ENCODE peak calls at places on chromosomes 2 and 18, in eight cellular contexts. One of them, this sample, is unnamed.

GRCh38 chr18:62606106-62606505 is 83.3 kb downstream of the ZCCHC2 start:
- DNase-seq in SJSA1: no peak
- DNase-seq in lower lobe of right lung: no peak
- DNase-seq in MM.1S: no peak
- DNase-seq in CD8-positive, alpha-beta T cell: no peak
- DNase-seq in IMR-90: peak; percentile 32
- DNase-seq in sigmoid colon: no peak
- DNase-seq in naive thymus-derived CD4-positive, alpha-beta T cell: no peak
- DNase-seq in this sample: no peak

GRCh38 chr18:54647176-54647575 is 56.1 kb downstream of the DYNAP start:
- DNase-seq in SJSA1: no peak
- DNase-seq in lower lobe of right lung: no peak
- DNase-seq in MM.1S: peak; percentile 37
- DNase-seq in CD8-positive, alpha-beta T cell: no peak
- DNase-seq in IMR-90: peak; percentile 4
- DNase-seq in sigmoid colon: no peak
- DNase-seq in naive thymus-derived CD4-positive, alpha-beta T cell: no peak
- DNase-seq in this sample: no peak

GRCh38 chr18:9706081-9706935 is 1.8 kb upstream of the RAB31 start:
- DNase-seq in SJSA1: peak; percentile 55
- DNase-seq in lower lobe of right lung: no peak
- DNase-seq in MM.1S: no peak
- DNase-seq in CD8-positive, alpha-beta T cell: no peak
- DNase-seq in IMR-90: peak; percentile 28
- DNase-seq in sigmoid colon: peak; percentile 56
- DNase-seq in naive thymus-derived CD4-positive, alpha-beta T cell: no peak
- DNase-seq in this sample: no peak

GRCh38 chr2:150424361-150424760 is 63.1 kb downstream of the RND3 start:
- DNase-seq in SJSA1: no peak
- DNase-seq in lower lobe of right lung: no peak
- DNase-seq in MM.1S: no peak
- DNase-seq in CD8-positive, alpha-beta T cell: no peak
- DNase-seq in IMR-90: no peak
- DNase-seq in sigmoid colon: no peak
- DNase-seq in naive thymus-derived CD4-positive, alpha-beta T cell: no peak
- DNase-seq in this sample: no peak

GRCh38 chr2:8676191-8676914 is 5.5 kb upstream of the ID2 start:
- DNase-seq in SJSA1: peak; percentile 62
- DNase-seq in lower lobe of right lung: peak; percentile 85
- DNase-seq in MM.1S: no peak
- DNase-seq in CD8-positive, alpha-beta T cell: no peak
- DNase-seq in IMR-90: peak; percentile 78
- DNase-seq in sigmoid colon: peak; percentile 96
- DNase-seq in naive thymus-derived CD4-positive, alpha-beta T cell: no peak
- DNase-seq in this sample: no peak

GRCh38 chr18:26190506-26190905 is 35.7 kb upstream of the TAF4B start:
- DNase-seq in SJSA1: no peak
- DNase-seq in lower lobe of right lung: no peak
- DNase-seq in MM.1S: peak; percentile 90
- DNase-seq in CD8-positive, alpha-beta T cell: peak; percentile 2
- DNase-seq in IMR-90: no peak
- DNase-seq in sigmoid colon: no peak
- DNase-seq in naive thymus-derived CD4-positive, alpha-beta T cell: peak; percentile 41
- DNase-seq in this sample: peak; percentile 43

GRCh38 chr18:45783097-45784075 is 42.1 kb upstream of the SIGLEC15 start:
- DNase-seq in SJSA1: peak; percentile 92
- DNase-seq in lower lobe of right lung: no peak
- DNase-seq in MM.1S: no peak
- DNase-seq in CD8-positive, alpha-beta T cell: no peak
- DNase-seq in IMR-90: peak; percentile 78
- DNase-seq in sigmoid colon: no peak
- DNase-seq in naive thymus-derived CD4-positive, alpha-beta T cell: no peak
- DNase-seq in this sample: no peak

GRCh38 chr2:114550895-114551793 is 108.7 kb downstream of the DPP10 start:
- DNase-seq in SJSA1: peak; percentile 8
- DNase-seq in lower lobe of right lung: no peak
- DNase-seq in MM.1S: peak; percentile 75
- DNase-seq in CD8-positive, alpha-beta T cell: no peak
- DNase-seq in IMR-90: peak; percentile 50
- DNase-seq in sigmoid colon: no peak
- DNase-seq in naive thymus-derived CD4-positive, alpha-beta T cell: no peak
- DNase-seq in this sample: no peak

GRCh38 chr2:133936601-133937000 is 317.3 kb upstream of the MGAT5 start:
- DNase-seq in SJSA1: no peak
- DNase-seq in lower lobe of right lung: no peak
- DNase-seq in MM.1S: no peak
- DNase-seq in CD8-positive, alpha-beta T cell: no peak
- DNase-seq in IMR-90: peak; percentile 22
- DNase-seq in sigmoid colon: no peak
- DNase-seq in naive thymus-derived CD4-positive, alpha-beta T cell: no peak
- DNase-seq in this sample: no peak

GRCh38 chr18:26655010-26655613 is 106.8 kb upstream of the KCTD1 start:
- DNase-seq in SJSA1: no peak
- DNase-seq in lower lobe of right lung: no peak
- DNase-seq in MM.1S: no peak
- DNase-seq in CD8-positive, alpha-beta T cell: no peak
- DNase-seq in IMR-90: no peak
- DNase-seq in sigmoid colon: no peak
- DNase-seq in naive thymus-derived CD4-positive, alpha-beta T cell: no peak
- DNase-seq in this sample: no peak

GRCh38 chr2:223306371-223306770 is 254.4 kb downstream of the KCNE4 start:
- DNase-seq in SJSA1: peak; percentile 22
- DNase-seq in lower lobe of right lung: no peak
- DNase-seq in MM.1S: peak; percentile 39
- DNase-seq in CD8-positive, alpha-beta T cell: no peak
- DNase-seq in IMR-90: peak; percentile 49
- DNase-seq in sigmoid colon: no peak
- DNase-seq in naive thymus-derived CD4-positive, alpha-beta T cell: no peak
- DNase-seq in this sample: no peak

GRCh38 chr2:204825054-204825453 is 279.8 kb downstream of the PARD3B start:
- DNase-seq in SJSA1: peak; percentile 61
- DNase-seq in lower lobe of right lung: no peak
- DNase-seq in MM.1S: no peak
- DNase-seq in CD8-positive, alpha-beta T cell: no peak
- DNase-seq in IMR-90: peak; percentile 7
- DNase-seq in sigmoid colon: no peak
- DNase-seq in naive thymus-derived CD4-positive, alpha-beta T cell: no peak
- DNase-seq in this sample: no peak

GRCh38 chr18:47247036-47247832 is 4.2 kb downstream of the SKOR2 start:
- DNase-seq in SJSA1: no peak
- DNase-seq in lower lobe of right lung: no peak
- DNase-seq in MM.1S: no peak
- DNase-seq in CD8-positive, alpha-beta T cell: no peak
- DNase-seq in IMR-90: no peak
- DNase-seq in sigmoid colon: no peak
- DNase-seq in naive thymus-derived CD4-positive, alpha-beta T cell: no peak
- DNase-seq in this sample: no peak

GRCh38 chr18:32469190-32469611 is 1.5 kb downstream of the GAREM1 start:
- DNase-seq in SJSA1: peak; percentile 30
- DNase-seq in lower lobe of right lung: peak; percentile 46
- DNase-seq in MM.1S: peak; percentile 58
- DNase-seq in CD8-positive, alpha-beta T cell: no peak
- DNase-seq in IMR-90: peak; percentile 36
- DNase-seq in sigmoid colon: peak; percentile 66
- DNase-seq in naive thymus-derived CD4-positive, alpha-beta T cell: no peak
- DNase-seq in this sample: no peak

GRCh38 chr2:144533221-144533620 is 13.3 kb upstream of the ZEB2 start:
- DNase-seq in SJSA1: no peak
- DNase-seq in lower lobe of right lung: no peak
- DNase-seq in MM.1S: no peak
- DNase-seq in CD8-positive, alpha-beta T cell: no peak
- DNase-seq in IMR-90: no peak
- DNase-seq in sigmoid colon: no peak
- DNase-seq in naive thymus-derived CD4-positive, alpha-beta T cell: no peak
- DNase-seq in this sample: no peak

GRCh38 chr2:84888401-84889276 is 7.8 kb upstream of the TRABD2A start:
- DNase-seq in SJSA1: peak; percentile 80
- DNase-seq in lower lobe of right lung: no peak
- DNase-seq in MM.1S: peak; percentile 52
- DNase-seq in CD8-positive, alpha-beta T cell: no peak
- DNase-seq in IMR-90: peak; percentile 83
- DNase-seq in sigmoid colon: peak; percentile 61
- DNase-seq in naive thymus-derived CD4-positive, alpha-beta T cell: peak; percentile 66
- DNase-seq in this sample: peak; percentile 67

GRCh38 chr2:233449921-233450853 is 95.9 kb downstream of the DGKD start:
- DNase-seq in SJSA1: no peak
- DNase-seq in lower lobe of right lung: peak; percentile 37
- DNase-seq in MM.1S: no peak
- DNase-seq in CD8-positive, alpha-beta T cell: no peak
- DNase-seq in IMR-90: no peak
- DNase-seq in sigmoid colon: peak; percentile 56
- DNase-seq in naive thymus-derived CD4-positive, alpha-beta T cell: no peak
- DNase-seq in this sample: no peak

GRCh38 chr2:45028276-45028675 is 19.0 kb upstream of the SIX2 start:
- DNase-seq in SJSA1: no peak
- DNase-seq in lower lobe of right lung: no peak
- DNase-seq in MM.1S: no peak
- DNase-seq in CD8-positive, alpha-beta T cell: no peak
- DNase-seq in IMR-90: no peak
- DNase-seq in sigmoid colon: no peak
- DNase-seq in naive thymus-derived CD4-positive, alpha-beta T cell: no peak
- DNase-seq in this sample: no peak

GRCh38 chr18:58202406-58202730 is 158.3 kb downstream of the NEDD4L start:
- DNase-seq in SJSA1: peak; percentile 33
- DNase-seq in lower lobe of right lung: no peak
- DNase-seq in MM.1S: no peak
- DNase-seq in CD8-positive, alpha-beta T cell: no peak
- DNase-seq in IMR-90: peak; percentile 34
- DNase-seq in sigmoid colon: no peak
- DNase-seq in naive thymus-derived CD4-positive, alpha-beta T cell: no peak
- DNase-seq in this sample: no peak

GRCh38 chr2:175282300-175282699 is 100.8 kb upstream of the ATP5MC3 start:
- DNase-seq in SJSA1: peak; percentile 31
- DNase-seq in lower lobe of right lung: no peak
- DNase-seq in MM.1S: peak; percentile 48
- DNase-seq in CD8-positive, alpha-beta T cell: no peak
- DNase-seq in IMR-90: peak; percentile 28
- DNase-seq in sigmoid colon: no peak
- DNase-seq in naive thymus-derived CD4-positive, alpha-beta T cell: no peak
- DNase-seq in this sample: no peak

GRCh38 chr18:72848534-72849237 is 19.1 kb downstream of the NETO1 start:
- DNase-seq in SJSA1: no peak
- DNase-seq in lower lobe of right lung: no peak
- DNase-seq in MM.1S: peak; percentile 89
- DNase-seq in CD8-positive, alpha-beta T cell: no peak
- DNase-seq in IMR-90: no peak
- DNase-seq in sigmoid colon: no peak
- DNase-seq in naive thymus-derived CD4-positive, alpha-beta T cell: no peak
- DNase-seq in this sample: no peak

GRCh38 chr18:47187721-47188120 is 11.6 kb upstream of the IER3IP1 start:
- DNase-seq in SJSA1: no peak
- DNase-seq in lower lobe of right lung: no peak
- DNase-seq in MM.1S: no peak
- DNase-seq in CD8-positive, alpha-beta T cell: no peak
- DNase-seq in IMR-90: no peak
- DNase-seq in sigmoid colon: no peak
- DNase-seq in naive thymus-derived CD4-positive, alpha-beta T cell: no peak
- DNase-seq in this sample: no peak

GRCh38 chr2:239671916-239672849 is 271.4 kb upstream of the HDAC4 start:
- DNase-seq in SJSA1: no peak
- DNase-seq in lower lobe of right lung: no peak
- DNase-seq in MM.1S: no peak
- DNase-seq in CD8-positive, alpha-beta T cell: no peak
- DNase-seq in IMR-90: no peak
- DNase-seq in sigmoid colon: no peak
- DNase-seq in naive thymus-derived CD4-positive, alpha-beta T cell: no peak
- DNase-seq in this sample: no peak

GRCh38 chr2:85215074-85216050 is 82.2 kb downstream of the TCF7L1 start:
- DNase-seq in SJSA1: peak; percentile 90
- DNase-seq in lower lobe of right lung: no peak
- DNase-seq in MM.1S: peak; percentile 13
- DNase-seq in CD8-positive, alpha-beta T cell: no peak
- DNase-seq in IMR-90: peak; percentile 93
- DNase-seq in sigmoid colon: no peak
- DNase-seq in naive thymus-derived CD4-positive, alpha-beta T cell: no peak
- DNase-seq in this sample: no peak

GRCh38 chr2:85911836-85912692 is 23.3 kb upstream of the ST3GAL5 start:
- DNase-seq in SJSA1: peak; percentile 92
- DNase-seq in lower lobe of right lung: no peak
- DNase-seq in MM.1S: no peak
- DNase-seq in CD8-positive, alpha-beta T cell: no peak
- DNase-seq in IMR-90: peak; percentile 85
- DNase-seq in sigmoid colon: no peak
- DNase-seq in naive thymus-derived CD4-positive, alpha-beta T cell: no peak
- DNase-seq in this sample: no peak

DNA sequence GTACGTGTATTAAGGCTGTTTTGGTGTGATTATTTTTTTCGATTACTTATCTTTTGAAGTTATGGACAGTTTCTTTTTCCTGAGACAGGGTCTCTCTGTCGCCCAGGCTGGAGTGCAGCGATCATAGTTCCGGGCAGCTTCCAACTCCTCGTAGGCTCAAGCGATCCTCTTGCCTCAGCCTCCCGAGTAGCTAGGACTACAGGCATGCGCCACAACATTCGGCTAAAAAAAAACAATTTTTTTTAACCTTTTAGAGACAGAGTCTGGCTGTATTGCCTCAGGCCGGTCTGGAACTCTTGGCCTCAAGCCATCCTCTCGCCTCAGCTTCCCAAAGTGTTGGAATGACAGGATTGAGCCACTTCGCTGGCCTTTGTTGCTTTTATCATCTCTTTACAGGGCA is 945 bp downstream of the HAT1 start:
- DNase-seq in SJSA1: peak; percentile 53
- DNase-seq in lower lobe of right lung: no peak
- DNase-seq in MM.1S: no peak
- DNase-seq in CD8-positive, alpha-beta T cell: no peak
- DNase-seq in IMR-90: peak; percentile 38
- DNase-seq in sigmoid colon: no peak
- DNase-seq in naive thymus-derived CD4-positive, alpha-beta T cell: no peak
- DNase-seq in this sample: no peak
- H3K4me1 ChIP-seq in SJSA1: peaks cover 10% of the 10 kb centered on the region
- H3K4me1 ChIP-seq in lower lobe of right lung: peaks cover 34% of the 10 kb centered on the region
- H3K4me1 ChIP-seq in MM.1S: no peaks in the 10 kb centered on the region
- H3K4me1 ChIP-seq in CD8-positive, alpha-beta T cell: peaks cover 21% of the 10 kb centered on the region
- H3K4me1 ChIP-seq in IMR-90: no peaks in the 10 kb centered on the region
- H3K4me1 ChIP-seq in sigmoid colon: peaks cover 21% of the 10 kb centered on the region
- H3K4me1 ChIP-seq in naive thymus-derived CD4-positive, alpha-beta T cell: peaks cover 13% of the 10 kb centered on the region
- H3K4me1 ChIP-seq in this sample: peaks cover 22% of the 10 kb centered on the region

GRCh38 chr2:136131484-136131960 is 13.6 kb upstream of the CXCR4 start:
- DNase-seq in SJSA1: no peak
- DNase-seq in lower lobe of right lung: no peak
- DNase-seq in MM.1S: no peak
- DNase-seq in CD8-positive, alpha-beta T cell: peak; percentile 29
- DNase-seq in IMR-90: no peak
- DNase-seq in sigmoid colon: no peak
- DNase-seq in naive thymus-derived CD4-positive, alpha-beta T cell: peak; percentile 88
- DNase-seq in this sample: peak; percentile 78
- H3K4me3 ChIP-seq in SJSA1: no peak overlapping the region
- H3K4me3 ChIP-seq in lower lobe of right lung: no peak overlapping the region
- H3K4me3 ChIP-seq in MM.1S: no peak overlapping the region
- H3K4me3 ChIP-seq in CD8-positive, alpha-beta T cell: peak overlapping the region; percentile 46
- H3K4me3 ChIP-seq in IMR-90: no peak overlapping the region
- H3K4me3 ChIP-seq in sigmoid colon: no peak overlapping the region
- H3K4me3 ChIP-seq in naive thymus-derived CD4-positive, alpha-beta T cell: peak overlapping the region; percentile 34
- H3K4me3 ChIP-seq in this sample: peak overlapping the region; percentile 73

GRCh38 chr18:70296289-70296688 is 7.4 kb downstream of the SOCS6 start:
- DNase-seq in SJSA1: no peak
- DNase-seq in lower lobe of right lung: no peak
- DNase-seq in MM.1S: no peak
- DNase-seq in CD8-positive, alpha-beta T cell: no peak
- DNase-seq in IMR-90: no peak
- DNase-seq in sigmoid colon: no peak
- DNase-seq in naive thymus-derived CD4-positive, alpha-beta T cell: no peak
- DNase-seq in this sample: no peak
- H3K4me1 ChIP-seq in SJSA1: peaks cover 40% of the 10 kb centered on the region
- H3K4me1 ChIP-seq in lower lobe of right lung: peaks cover 48% of the 10 kb centered on the region
- H3K4me1 ChIP-seq in MM.1S: peaks cover 11% of the 10 kb centered on the region
- H3K4me1 ChIP-seq in CD8-positive, alpha-beta T cell: no peaks in the 10 kb centered on the region
- H3K4me1 ChIP-seq in IMR-90: peaks cover 19% of the 10 kb centered on the region
- H3K4me1 ChIP-seq in sigmoid colon: peaks cover 62% of the 10 kb centered on the region
- H3K4me1 ChIP-seq in naive thymus-derived CD4-positive, alpha-beta T cell: no peaks in the 10 kb centered on the region
- H3K4me1 ChIP-seq in this sample: no peaks in the 10 kb centered on the region

GRCh38 chr2:46846454-46846990 is 69.1 kb downstream of the MCFD2 start:
- DNase-seq in SJSA1: no peak
- DNase-seq in lower lobe of right lung: no peak
- DNase-seq in MM.1S: no peak
- DNase-seq in CD8-positive, alpha-beta T cell: no peak
- DNase-seq in IMR-90: no peak
- DNase-seq in sigmoid colon: peak; percentile 65
- DNase-seq in naive thymus-derived CD4-positive, alpha-beta T cell: no peak
- DNase-seq in this sample: no peak
- H3K4me3 ChIP-seq in SJSA1: no peak overlapping the region
- H3K4me3 ChIP-seq in lower lobe of right lung: no peak overlapping the region
- H3K4me3 ChIP-seq in MM.1S: no peak overlapping the region
- H3K4me3 ChIP-seq in CD8-positive, alpha-beta T cell: no peak overlapping the region
- H3K4me3 ChIP-seq in IMR-90: no peak overlapping the region
- H3K4me3 ChIP-seq in sigmoid colon: no peak overlapping the region
- H3K4me3 ChIP-seq in naive thymus-derived CD4-positive, alpha-beta T cell: no peak overlapping the region
- H3K4me3 ChIP-seq in this sample: no peak overlapping the region